ENCODE peak calls at places on chromosomes 12 and 14, in eight cellular contexts. One of them, this sample, is unnamed. For H3K9me3 and H3K4me1, the result is how much of the 10 kb centered on the place peaks cover.

GRCh38 chr12:111819191-111820158 is 22.6 kb upstream of the MAPKAPK5 start:
- DNase-seq in fibroblast of lung: peak
- DNase-seq in heart left ventricle: no peak
- DNase-seq in left ventricle myocardium inferior: no peak
- DNase-seq in neuronal stem cell: no peak
- DNase-seq in heart right ventricle: no peak
- DNase-seq in tibial artery: no peak
- DNase-seq in A549: no peak
- DNase-seq in this sample: no peak

GRCh38 chr12:38691164-38691563 is 214.2 kb downstream of the CPNE8 start:
- DNase-seq in fibroblast of lung: peak
- DNase-seq in heart left ventricle: no peak
- DNase-seq in left ventricle myocardium inferior: no peak
- DNase-seq in neuronal stem cell: no peak
- DNase-seq in heart right ventricle: no peak
- DNase-seq in tibial artery: no peak
- DNase-seq in A549: no peak
- DNase-seq in this sample: no peak

GRCh38 chr12:93624595-93625294 is 52.3 kb downstream of the SOCS2 start:
- DNase-seq in fibroblast of lung: peak
- DNase-seq in heart left ventricle: no peak
- DNase-seq in left ventricle myocardium inferior: no peak
- DNase-seq in neuronal stem cell: no peak
- DNase-seq in heart right ventricle: no peak
- DNase-seq in tibial artery: no peak
- DNase-seq in A549: peak
- DNase-seq in this sample: peak

GRCh38 chr14:21346532-21347135 is 37.2 kb downstream of the SUPT16H start:
- DNase-seq in fibroblast of lung: peak
- DNase-seq in heart left ventricle: no peak
- DNase-seq in left ventricle myocardium inferior: no peak
- DNase-seq in neuronal stem cell: no peak
- DNase-seq in heart right ventricle: no peak
- DNase-seq in tibial artery: no peak
- DNase-seq in A549: no peak
- DNase-seq in this sample: no peak

GRCh38 chr14:95953111-95953724 is 76.6 kb downstream of the TUNAR start:
- DNase-seq in fibroblast of lung: peak
- DNase-seq in heart left ventricle: no peak
- DNase-seq in left ventricle myocardium inferior: no peak
- DNase-seq in neuronal stem cell: peak
- DNase-seq in heart right ventricle: no peak
- DNase-seq in tibial artery: no peak
- DNase-seq in A549: no peak
- DNase-seq in this sample: no peak

GRCh38 chr12:4153343-4153892 is 120.1 kb upstream of the CCND2 start:
- DNase-seq in fibroblast of lung: no peak
- DNase-seq in heart left ventricle: no peak
- DNase-seq in left ventricle myocardium inferior: no peak
- DNase-seq in neuronal stem cell: no peak
- DNase-seq in heart right ventricle: no peak
- DNase-seq in tibial artery: no peak
- DNase-seq in A549: no peak
- DNase-seq in this sample: peak

GRCh38 chr14:60514378-60515243 is 5.7 kb downstream of the SIX6 start:
- DNase-seq in fibroblast of lung: peak
- DNase-seq in heart left ventricle: no peak
- DNase-seq in left ventricle myocardium inferior: no peak
- DNase-seq in neuronal stem cell: peak
- DNase-seq in heart right ventricle: no peak
- DNase-seq in tibial artery: peak
- DNase-seq in A549: peak
- DNase-seq in this sample: no peak

GRCh38 chr14:87186745-87187144 is 806.2 kb downstream of the GALC start:
- DNase-seq in fibroblast of lung: no peak
- DNase-seq in heart left ventricle: no peak
- DNase-seq in left ventricle myocardium inferior: no peak
- DNase-seq in neuronal stem cell: no peak
- DNase-seq in heart right ventricle: no peak
- DNase-seq in tibial artery: no peak
- DNase-seq in A549: no peak
- DNase-seq in this sample: no peak

GRCh38 chr12:120094485-120094884 is 22.1 kb downstream of the RAB35 start:
- DNase-seq in fibroblast of lung: no peak
- DNase-seq in heart left ventricle: no peak
- DNase-seq in left ventricle myocardium inferior: no peak
- DNase-seq in neuronal stem cell: no peak
- DNase-seq in heart right ventricle: no peak
- DNase-seq in tibial artery: no peak
- DNase-seq in A549: no peak
- DNase-seq in this sample: no peak

GRCh38 chr14:63727231-63727735 is 582 bp downstream of the SGPP1 start:
- DNase-seq in fibroblast of lung: peak
- DNase-seq in heart left ventricle: peak
- DNase-seq in left ventricle myocardium inferior: peak
- DNase-seq in neuronal stem cell: no peak
- DNase-seq in heart right ventricle: peak
- DNase-seq in tibial artery: peak
- DNase-seq in A549: peak
- DNase-seq in this sample: no peak

GRCh38 chr14:81400852-81401251 is 728 bp upstream of the STON2 start:
- DNase-seq in fibroblast of lung: peak
- DNase-seq in heart left ventricle: no peak
- DNase-seq in left ventricle myocardium inferior: no peak
- DNase-seq in neuronal stem cell: no peak
- DNase-seq in heart right ventricle: peak
- DNase-seq in tibial artery: peak
- DNase-seq in A549: peak
- DNase-seq in this sample: no peak

GRCh38 chr12:92362785-92363184 is 217.1 kb upstream of the BTG1 start:
- DNase-seq in fibroblast of lung: no peak
- DNase-seq in heart left ventricle: no peak
- DNase-seq in left ventricle myocardium inferior: no peak
- DNase-seq in neuronal stem cell: no peak
- DNase-seq in heart right ventricle: no peak
- DNase-seq in tibial artery: no peak
- DNase-seq in A549: no peak
- DNase-seq in this sample: peak
- H3K4me3 ChIP-seq in fibroblast of lung: no peak
- H3K4me3 ChIP-seq in heart left ventricle: peak
- H3K4me3 ChIP-seq in left ventricle myocardium inferior: no peak
- H3K4me3 ChIP-seq in neuronal stem cell: no peak
- H3K4me3 ChIP-seq in heart right ventricle: no peak
- H3K4me3 ChIP-seq in tibial artery: peak
- H3K4me3 ChIP-seq in A549: no peak
- H3K4me3 ChIP-seq in this sample: peak

GRCh38 chr14:68616255-68616902 is 176.5 kb downstream of the ZFP36L1 start:
- DNase-seq in fibroblast of lung: peak
- DNase-seq in heart left ventricle: no peak
- DNase-seq in left ventricle myocardium inferior: no peak
- DNase-seq in neuronal stem cell: no peak
- DNase-seq in heart right ventricle: no peak
- DNase-seq in tibial artery: no peak
- DNase-seq in A549: peak
- DNase-seq in this sample: peak
- H3K9me3 ChIP-seq in fibroblast of lung: under half
- H3K9me3 ChIP-seq in heart left ventricle: under half
- H3K9me3 ChIP-seq in left ventricle myocardium inferior: half or more
- H3K9me3 ChIP-seq in neuronal stem cell: half or more
- H3K9me3 ChIP-seq in heart right ventricle: under half
- H3K9me3 ChIP-seq in tibial artery: under half
- H3K9me3 ChIP-seq in A549: half or more
- H3K9me3 ChIP-seq in this sample: under half

GRCh38 chr12:75483411-75483810 is 2.9 kb downstream of the GLIPR1 start:
- DNase-seq in fibroblast of lung: no peak
- DNase-seq in heart left ventricle: no peak
- DNase-seq in left ventricle myocardium inferior: no peak
- DNase-seq in neuronal stem cell: no peak
- DNase-seq in heart right ventricle: no peak
- DNase-seq in tibial artery: peak
- DNase-seq in A549: no peak
- DNase-seq in this sample: no peak
- H3K4me1 ChIP-seq in fibroblast of lung: under half
- H3K4me1 ChIP-seq in heart left ventricle: under half
- H3K4me1 ChIP-seq in left ventricle myocardium inferior: under half
- H3K4me1 ChIP-seq in neuronal stem cell: under half
- H3K4me1 ChIP-seq in heart right ventricle: under half
- H3K4me1 ChIP-seq in tibial artery: half or more
- H3K4me1 ChIP-seq in A549: under half
- H3K4me1 ChIP-seq in this sample: under half

GRCh38 chr14:98965061-98965460 is 306.9 kb downstream of the BCL11B start:
- DNase-seq in fibroblast of lung: no peak
- DNase-seq in heart left ventricle: no peak
- DNase-seq in left ventricle myocardium inferior: no peak
- DNase-seq in neuronal stem cell: no peak
- DNase-seq in heart right ventricle: no peak
- DNase-seq in tibial artery: no peak
- DNase-seq in A549: no peak
- DNase-seq in this sample: no peak
- H3K4me3 ChIP-seq in fibroblast of lung: no peak
- H3K4me3 ChIP-seq in heart left ventricle: no peak
- H3K4me3 ChIP-seq in left ventricle myocardium inferior: no peak
- H3K4me3 ChIP-seq in neuronal stem cell: no peak
- H3K4me3 ChIP-seq in heart right ventricle: no peak
- H3K4me3 ChIP-seq in tibial artery: no peak
- H3K4me3 ChIP-seq in A549: no peak
- H3K4me3 ChIP-seq in this sample: no peak

DNA sequence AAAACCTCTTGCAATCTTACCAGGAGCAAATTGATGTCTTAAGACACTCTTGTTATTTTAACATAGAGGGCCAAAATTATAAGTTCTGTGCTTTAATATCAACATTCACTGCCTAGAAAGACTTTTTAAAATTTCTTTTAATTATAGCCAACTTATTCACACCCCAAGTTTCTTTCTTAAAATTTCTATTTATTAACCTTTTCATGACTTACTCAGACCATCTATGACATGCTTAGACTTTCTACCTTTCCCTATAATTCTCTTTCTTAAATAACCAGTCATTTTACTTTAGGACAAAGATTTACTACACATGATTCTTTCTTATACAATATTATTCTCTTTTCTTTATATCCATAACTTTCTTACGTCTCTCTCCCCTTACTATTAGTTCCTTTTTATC is 220.4 kb downstream of the NUBPL start:
- DNase-seq in fibroblast of lung: no peak
- DNase-seq in heart left ventricle: no peak
- DNase-seq in left ventricle myocardium inferior: no peak
- DNase-seq in neuronal stem cell: peak
- DNase-seq in heart right ventricle: no peak
- DNase-seq in tibial artery: no peak
- DNase-seq in A549: peak
- DNase-seq in this sample: no peak
- H3K9me3 ChIP-seq in fibroblast of lung: under half
- H3K9me3 ChIP-seq in heart left ventricle: under half
- H3K9me3 ChIP-seq in left ventricle myocardium inferior: under half
- H3K9me3 ChIP-seq in neuronal stem cell: under half
- H3K9me3 ChIP-seq in heart right ventricle: under half
- H3K9me3 ChIP-seq in tibial artery: under half
- H3K9me3 ChIP-seq in A549: under half
- H3K9me3 ChIP-seq in this sample: under half

GRCh38 chr12:31105668-31106067 is 32.0 kb downstream of the DDX11 start:
- DNase-seq in fibroblast of lung: no peak
- DNase-seq in heart left ventricle: no peak
- DNase-seq in left ventricle myocardium inferior: no peak
- DNase-seq in neuronal stem cell: no peak
- DNase-seq in heart right ventricle: no peak
- DNase-seq in tibial artery: no peak
- DNase-seq in A549: no peak
- DNase-seq in this sample: no peak
- H3K4me1 ChIP-seq in fibroblast of lung: under half
- H3K4me1 ChIP-seq in heart left ventricle: under half
- H3K4me1 ChIP-seq in left ventricle myocardium inferior: under half
- H3K4me1 ChIP-seq in neuronal stem cell: under half
- H3K4me1 ChIP-seq in heart right ventricle: under half
- H3K4me1 ChIP-seq in tibial artery: under half
- H3K4me1 ChIP-seq in A549: under half
- H3K4me1 ChIP-seq in this sample: under half

DNA sequence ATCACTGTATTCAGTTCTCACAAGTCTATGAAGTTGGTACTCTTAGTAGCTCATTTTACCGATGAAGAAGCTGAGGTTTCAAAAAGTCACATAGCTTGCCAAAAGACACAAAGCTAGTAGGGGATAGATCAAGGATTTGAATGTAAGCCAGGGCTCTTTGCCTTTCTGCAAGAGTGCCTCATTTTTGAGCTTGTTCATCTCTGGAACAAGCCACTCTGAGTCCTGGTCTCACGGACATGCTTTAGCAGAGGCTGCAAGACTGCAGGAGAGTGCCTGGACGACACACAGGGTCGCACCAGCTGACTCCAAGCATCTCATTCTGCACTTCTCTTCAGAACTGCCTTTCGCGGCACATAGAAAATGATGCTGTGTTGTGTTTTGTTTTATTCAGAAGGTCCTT is 3.7 kb downstream of the NUAK1 start:
- DNase-seq in fibroblast of lung: peak
- DNase-seq in heart left ventricle: no peak
- DNase-seq in left ventricle myocardium inferior: no peak
- DNase-seq in neuronal stem cell: no peak
- DNase-seq in heart right ventricle: no peak
- DNase-seq in tibial artery: no peak
- DNase-seq in A549: no peak
- DNase-seq in this sample: no peak
- H3K4me3 ChIP-seq in fibroblast of lung: no peak
- H3K4me3 ChIP-seq in heart left ventricle: peak
- H3K4me3 ChIP-seq in left ventricle myocardium inferior: peak
- H3K4me3 ChIP-seq in neuronal stem cell: no peak
- H3K4me3 ChIP-seq in heart right ventricle: peak
- H3K4me3 ChIP-seq in tibial artery: peak
- H3K4me3 ChIP-seq in A549: peak
- H3K4me3 ChIP-seq in this sample: peak